ENCODE peak calls at places on chromosome 7, in eight cellular contexts. One of them, this sample, is unnamed.

GRCh38 chr7:84688671-84689070 is 494.1 kb upstream of the SEMA3A start:
- DNase-seq in PC-3: peak; percentile 15
- DNase-seq in HCT116: no peak
- DNase-seq in IMR-90: peak; percentile 50
- DNase-seq in GM23248: peak; percentile 72
- DNase-seq in H9: no peak
- DNase-seq in GM12878: no peak
- DNase-seq in HepG2: no peak
- DNase-seq in this sample: no peak

GRCh38 chr7:132417037-132417906 is 159.0 kb downstream of the PLXNA4 start:
- DNase-seq in PC-3: no peak
- DNase-seq in GM23248: no peak
- DNase-seq in HepG2: no peak
- DNase-seq in IMR-90: no peak
- DNase-seq in HCT116: no peak
- DNase-seq in GM12878: no peak
- DNase-seq in H9: no peak
- DNase-seq in this sample: no peak

GRCh38 chr7:113120647-113121046 is 2.3 kb upstream of the SMIM30 start:
- DNase-seq in PC-3: no peak
- DNase-seq in H9: no peak
- DNase-seq in HepG2: no peak
- DNase-seq in IMR-90: no peak
- DNase-seq in HCT116: no peak
- DNase-seq in GM23248: no peak
- DNase-seq in GM12878: no peak
- DNase-seq in this sample: no peak

GRCh38 chr7:84100866-84101265 is 93.7 kb downstream of the SEMA3A start:
- DNase-seq in GM23248: peak; percentile 63
- DNase-seq in HepG2: no peak
- DNase-seq in IMR-90: peak; percentile 69
- DNase-seq in PC-3: peak; percentile 43
- DNase-seq in HCT116: peak; percentile 21
- DNase-seq in GM12878: no peak
- DNase-seq in H9: no peak
- DNase-seq in this sample: no peak

GRCh38 chr7:41777894-41778596 is 75.2 kb upstream of the INHBA start:
- DNase-seq in H9: no peak
- DNase-seq in GM23248: no peak
- DNase-seq in HCT116: no peak
- DNase-seq in HepG2: no peak
- DNase-seq in GM12878: no peak
- DNase-seq in PC-3: no peak
- DNase-seq in IMR-90: no peak
- DNase-seq in this sample: no peak

GRCh38 chr7:44496385-44496784 is 5.9 kb upstream of the NUDCD3 start:
- DNase-seq in IMR-90: no peak
- DNase-seq in H9: no peak
- DNase-seq in GM23248: no peak
- DNase-seq in HepG2: no peak
- DNase-seq in GM12878: no peak
- DNase-seq in PC-3: no peak
- DNase-seq in HCT116: no peak
- DNase-seq in this sample: no peak

GRCh38 chr7:43666938-43667337 is 62.4 kb downstream of the COA1 start:
- DNase-seq in GM23248: peak; percentile 75
- DNase-seq in HepG2: no peak
- DNase-seq in PC-3: peak; percentile 31
- DNase-seq in HCT116: no peak
- DNase-seq in H9: no peak
- DNase-seq in IMR-90: peak; percentile 61
- DNase-seq in GM12878: no peak
- DNase-seq in this sample: no peak

GRCh38 chr7:144388950-144389349 is 14.5 kb downstream of the NOBOX start:
- DNase-seq in H9: peak; percentile 41
- DNase-seq in HepG2: no peak
- DNase-seq in IMR-90: no peak
- DNase-seq in GM23248: no peak
- DNase-seq in GM12878: no peak
- DNase-seq in HCT116: no peak
- DNase-seq in PC-3: no peak
- DNase-seq in this sample: no peak

GRCh38 chr7:64183126-64183742 is 23.8 kb upstream of the ZNF735 start:
- DNase-seq in PC-3: no peak
- DNase-seq in H9: no peak
- DNase-seq in GM23248: peak; percentile 5
- DNase-seq in IMR-90: no peak
- DNase-seq in GM12878: no peak
- DNase-seq in HepG2: no peak
- DNase-seq in HCT116: no peak
- DNase-seq in this sample: no peak

GRCh38 chr7:134058980-134059379 is 68.2 kb upstream of the LRGUK start:
- DNase-seq in GM23248: peak; percentile 13
- DNase-seq in HepG2: no peak
- DNase-seq in IMR-90: peak; percentile 18
- DNase-seq in H9: peak; percentile 31
- DNase-seq in GM12878: no peak
- DNase-seq in HCT116: no peak
- DNase-seq in PC-3: no peak
- DNase-seq in this sample: peak; percentile 22

GRCh38 chr7:135995751-135996150 is 18.6 kb upstream of the MTPN start:
- DNase-seq in HCT116: no peak
- DNase-seq in H9: no peak
- DNase-seq in IMR-90: peak; percentile 37
- DNase-seq in GM23248: no peak
- DNase-seq in PC-3: peak; percentile 40
- DNase-seq in HepG2: no peak
- DNase-seq in GM12878: no peak
- DNase-seq in this sample: no peak

GRCh38 chr7:77464589-77464988 is 48.4 kb upstream of the GSAP start:
- DNase-seq in GM23248: no peak
- DNase-seq in H9: no peak
- DNase-seq in PC-3: no peak
- DNase-seq in HCT116: no peak
- DNase-seq in GM12878: peak; percentile 55
- DNase-seq in IMR-90: no peak
- DNase-seq in HepG2: no peak
- DNase-seq in this sample: no peak

GRCh38 chr7:140316165-140316661 is 82.1 kb downstream of the SLC37A3 start:
- DNase-seq in H9: no peak
- DNase-seq in IMR-90: peak; percentile 73
- DNase-seq in HepG2: no peak
- DNase-seq in GM12878: no peak
- DNase-seq in PC-3: peak; percentile 90
- DNase-seq in GM23248: peak; percentile 97
- DNase-seq in HCT116: peak; percentile 19
- DNase-seq in this sample: no peak

GRCh38 chr7:130361681-130362080 is 17.1 kb downstream of the CPA5 start:
- DNase-seq in HCT116: no peak
- DNase-seq in IMR-90: no peak
- DNase-seq in H9: no peak
- DNase-seq in HepG2: no peak
- DNase-seq in GM23248: no peak
- DNase-seq in PC-3: no peak
- DNase-seq in GM12878: no peak
- DNase-seq in this sample: no peak

GRCh38 chr7:7719235-7719634 is 828 bp upstream of the RPA3 start:
- DNase-seq in H9: no peak
- DNase-seq in PC-3: peak; percentile 77
- DNase-seq in HepG2: peak; percentile 37
- DNase-seq in GM12878: peak; percentile 77
- DNase-seq in HCT116: peak; percentile 26
- DNase-seq in GM23248: peak; percentile 82
- DNase-seq in IMR-90: peak; percentile 99
- DNase-seq in this sample: no peak

GRCh38 chr7:135188298-135188984 is 17.9 kb upstream of the CYREN start:
- DNase-seq in IMR-90: no peak
- DNase-seq in H9: no peak
- DNase-seq in HepG2: no peak
- DNase-seq in GM23248: no peak
- DNase-seq in GM12878: no peak
- DNase-seq in HCT116: no peak
- DNase-seq in PC-3: no peak
- DNase-seq in this sample: no peak

DNA sequence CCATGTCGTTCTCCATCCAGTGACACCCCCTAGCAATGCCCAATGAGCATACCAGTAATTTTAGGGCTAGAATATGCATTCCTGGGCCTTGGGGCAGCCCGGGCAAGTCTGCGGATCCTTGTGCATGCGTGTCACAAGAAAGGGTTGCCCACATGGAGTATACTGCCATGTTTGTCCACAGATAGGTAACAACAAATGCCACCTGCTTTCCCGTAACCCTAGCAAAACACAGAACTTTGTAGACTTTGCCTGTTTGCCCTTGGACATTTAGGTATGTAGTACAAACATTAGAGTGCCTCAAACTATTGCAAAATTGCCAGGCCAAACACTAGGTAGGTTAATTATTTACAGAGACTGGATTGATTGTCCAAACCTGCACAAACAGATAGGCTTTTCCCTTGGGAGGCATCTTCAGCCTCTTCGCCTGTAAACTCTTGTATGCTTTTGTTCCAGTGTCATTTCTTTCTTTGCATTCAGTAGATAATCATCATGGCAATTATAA is 117.0 kb downstream of the ADCY1 start:
- DNase-seq in GM23248: no peak
- DNase-seq in HepG2: peak; percentile 99
- DNase-seq in IMR-90: no peak
- DNase-seq in H9: no peak
- DNase-seq in HCT116: no peak
- DNase-seq in GM12878: no peak
- DNase-seq in PC-3: no peak
- DNase-seq in this sample: no peak
- H3K9ac ChIP-seq in GM23248: no peak overlapping the region
- H3K9ac ChIP-seq in HepG2: peak overlapping the region; percentile 42
- H3K9ac ChIP-seq in IMR-90: no peak overlapping the region
- H3K9ac ChIP-seq in H9: no peak overlapping the region
- H3K9ac ChIP-seq in HCT116: no peak overlapping the region
- H3K9ac ChIP-seq in GM12878: no peak overlapping the region
- H3K9ac ChIP-seq in PC-3: no peak overlapping the region
- H3K9ac ChIP-seq in this sample: no peak overlapping the region

DNA sequence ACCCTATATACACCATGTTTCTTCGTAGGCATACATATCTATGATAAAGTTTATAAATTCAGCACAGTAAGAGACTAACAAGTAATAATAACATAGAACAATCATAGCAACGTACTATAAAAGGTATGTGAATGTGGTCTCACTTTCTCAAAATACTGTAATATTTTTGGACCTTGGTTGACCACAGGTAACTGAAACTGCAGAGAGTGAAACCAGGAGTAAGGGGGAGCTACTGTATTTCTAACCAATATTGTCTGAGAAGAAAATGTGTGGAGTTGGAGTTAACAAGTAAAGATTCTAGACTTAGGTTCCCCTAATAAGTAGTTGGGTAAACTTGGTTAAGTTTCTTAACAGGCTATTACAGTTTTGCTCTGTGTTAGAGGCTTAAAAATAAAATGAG is 72.1 kb downstream of the GNAI1 start:
- DNase-seq in IMR-90: no peak
- DNase-seq in GM12878: no peak
- DNase-seq in PC-3: no peak
- DNase-seq in GM23248: no peak
- DNase-seq in HCT116: no peak
- DNase-seq in H9: no peak
- DNase-seq in HepG2: no peak
- DNase-seq in this sample: no peak
- H2AFZ ChIP-seq in IMR-90: no peak overlapping the region
- H2AFZ ChIP-seq in GM12878: no peak overlapping the region
- H2AFZ ChIP-seq in PC-3: no peak overlapping the region
- H2AFZ ChIP-seq in GM23248: no peak overlapping the region
- H2AFZ ChIP-seq in HCT116: no peak overlapping the region
- H2AFZ ChIP-seq in H9: no peak overlapping the region
- H2AFZ ChIP-seq in HepG2: no peak overlapping the region
- H2AFZ ChIP-seq in this sample: no peak overlapping the region

GRCh38 chr7:40674316-40674715 is 539.5 kb downstream of the SUGCT start:
- DNase-seq in PC-3: no peak
- DNase-seq in HCT116: no peak
- DNase-seq in GM12878: no peak
- DNase-seq in GM23248: no peak
- DNase-seq in H9: no peak
- DNase-seq in HepG2: no peak
- DNase-seq in IMR-90: no peak
- DNase-seq in this sample: no peak
- H3K9ac ChIP-seq in PC-3: no peak overlapping the region
- H3K9ac ChIP-seq in HCT116: no peak overlapping the region
- H3K9ac ChIP-seq in GM12878: no peak overlapping the region
- H3K9ac ChIP-seq in GM23248: no peak overlapping the region
- H3K9ac ChIP-seq in H9: no peak overlapping the region
- H3K9ac ChIP-seq in HepG2: no peak overlapping the region
- H3K9ac ChIP-seq in IMR-90: no peak overlapping the region
- H3K9ac ChIP-seq in this sample: no peak overlapping the region

DNA sequence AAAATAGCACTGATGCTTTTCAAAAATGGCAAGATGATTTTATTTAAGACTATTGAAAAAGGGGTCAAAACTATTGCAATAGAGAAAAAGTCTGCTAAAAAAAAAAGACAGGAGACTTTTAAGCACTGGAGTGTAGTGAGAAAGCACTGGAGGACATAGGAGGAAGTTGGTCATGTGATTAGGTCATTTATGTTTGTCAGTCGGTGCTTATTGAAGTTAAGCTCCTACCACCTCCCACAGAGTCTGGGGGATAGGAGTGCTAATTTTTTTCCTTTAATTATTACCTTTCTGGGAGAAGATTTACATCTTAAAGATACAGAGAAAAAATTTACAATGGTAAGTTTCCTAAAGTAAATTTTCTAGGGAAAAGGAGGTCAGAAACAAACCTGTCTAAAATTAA is 80.2 kb upstream of the TMEM229A start:
- DNase-seq in GM23248: no peak
- DNase-seq in IMR-90: no peak
- DNase-seq in HepG2: no peak
- DNase-seq in PC-3: no peak
- DNase-seq in GM12878: no peak
- DNase-seq in H9: no peak
- DNase-seq in HCT116: no peak
- DNase-seq in this sample: peak; percentile 3
- H2AFZ ChIP-seq in GM23248: no peak overlapping the region
- H2AFZ ChIP-seq in IMR-90: no peak overlapping the region
- H2AFZ ChIP-seq in HepG2: no peak overlapping the region
- H2AFZ ChIP-seq in PC-3: no peak overlapping the region
- H2AFZ ChIP-seq in GM12878: no peak overlapping the region
- H2AFZ ChIP-seq in H9: no peak overlapping the region
- H2AFZ ChIP-seq in HCT116: no peak overlapping the region
- H2AFZ ChIP-seq in this sample: no peak overlapping the region

This sample was measured in neural progenitor cell.